ENCODE peak calls at places on chromosome 16, in ten cellular contexts. C, Z, I, S, J, T, K, N, G and Y are unnamed samples. For H3K4me1, the result is how much of the 10 kb centered on the place peaks cover.

GRCh38 chr16:69466547-69466946 is 42.1 kb downstream of the CYB5B start:
- DNase-seq in S (no peak), T (no peak), J (no peak), I (no peak), N (peak), C (no peak), G (no peak), K (no peak), Z (no peak), Y (no peak)

GRCh38 chr16:7744546-7745294 is 412.1 kb downstream of the RBFOX1 start:
- DNase-seq in C (no peak), Z (no peak), N (no peak), T (no peak), J (no peak), K (no peak), S (no peak), I (no peak), G (no peak), Y (no peak)

GRCh38 chr16:20301840-20302239 is 25.5 kb downstream of the GP2 start:
- DNase-seq in S (no peak), I (no peak), G (peak), T (no peak), J (no peak), Z (no peak), C (no peak), K (peak), N (peak), Y (no peak)

GRCh38 chr16:75319513-75320401 is 68.3 kb upstream of the BCAR1 start:
- DNase-seq in C (no peak), G (no peak), Z (no peak), S (no peak), T (no peak), K (peak), J (no peak), N (peak), I (peak), Y (peak)

GRCh38 chr16:24589997-24590396 is 50.6 kb downstream of the RBBP6 start:
- DNase-seq in G (no peak), I (no peak), K (no peak), T (no peak), S (no peak), C (no peak), N (no peak), J (no peak), Z (no peak), Y (no peak)

GRCh38 chr16:81709369-81709900 is 69.7 kb upstream of the PLCG2 start:
- DNase-seq in S (no peak), J (no peak), Z (no peak), G (no peak), K (no peak), I (no peak), N (no peak), T (peak), C (no peak), Y (no peak)

GRCh38 chr16:80670170-80670865 is 129.5 kb downstream of the DYNLRB2 start:
- DNase-seq in C (no peak), S (no peak), T (no peak), N (no peak), G (no peak), J (no peak), Z (no peak), K (no peak), I (no peak), Y (no peak)

GRCh38 chr16:70703041-70703834 is 17.4 kb upstream of the MTSS2 start:
- DNase-seq in C (no peak), Z (no peak), G (peak), I (peak), N (no peak), T (no peak), S (peak), K (peak), J (no peak), Y (peak)

GRCh38 chr16:48540222-48540900 is 69.6 kb downstream of the N4BP1 start:
- DNase-seq in K (no peak), T (peak), G (no peak), S (no peak), C (no peak), I (no peak), J (no peak), Z (no peak), N (no peak), Y (no peak)

GRCh38 chr16:74825941-74826340 is 51.3 kb upstream of the FA2H start:
- DNase-seq in S (no peak), G (no peak), J (no peak), Z (peak), I (no peak), C (no peak), N (no peak), T (no peak), K (no peak), Y (no peak)

GRCh38 chr16:87543436-87544191 is 50.8 kb upstream of the ZCCHC14 start:
- DNase-seq in J (no peak), S (no peak), G (no peak), T (no peak), N (no peak), Z (no peak), K (peak), I (no peak), C (no peak), Y (no peak)

GRCh38 chr16:50812876-50813466 is 71.1 kb downstream of the CYLD start:
- DNase-seq in T (no peak), S (no peak), J (no peak), K (no peak), N (no peak), G (no peak), Z (no peak), C (no peak), I (no peak), Y (no peak)

GRCh38 chr16:13997933-13998332 is 73.2 kb upstream of the MRTFB start:
- DNase-seq in J (no peak), T (no peak), Z (peak), C (no peak), N (peak), G (no peak), I (no peak), S (no peak), K (no peak), Y (no peak)

GRCh38 chr16:72107371-72107770 is 13.7 kb downstream of the DHX38 start:
- DNase-seq in J (no peak), C (no peak), G (no peak), K (no peak), I (no peak), N (no peak), S (no peak), T (no peak), Z (no peak), Y (no peak)

GRCh38 chr16:3029499-3030127 is 5.8 kb downstream of the THOC6 start:
- DNase-seq in G (peak), I (no peak), T (peak), S (no peak), Z (no peak), C (no peak), K (peak), N (no peak), J (no peak), Y (no peak)

GRCh38 chr16:49867234-49867633 is 11.3 kb upstream of the ZNF423 start:
- DNase-seq in G (no peak), T (no peak), Z (no peak), S (no peak), C (no peak), K (no peak), N (no peak), I (no peak), J (no peak), Y (no peak)

GRCh38 chr16:64409762-64410161 is 712.1 kb downstream of the CDH11 start:
- DNase-seq in T (no peak), J (no peak), N (no peak), Z (no peak), S (no peak), G (no peak), I (peak), C (no peak), K (peak), Y (no peak)

GRCh38 chr16:1123525-1124230 is 27.6 kb upstream of the C1QTNF8 start:
- DNase-seq in C (no peak), J (no peak), S (no peak), T (no peak), K (no peak), N (no peak), G (no peak), Z (no peak), I (no peak), Y (no peak)

GRCh38 chr16:73154063-73154870 is 106.3 kb upstream of the ZFHX3 start:
- DNase-seq in J (no peak), I (no peak), K (no peak), C (no peak), G (no peak), Z (no peak), S (no peak), T (no peak), N (no peak), Y (peak)

GRCh38 chr16:81583893-81584705 is 139.5 kb downstream of the CMIP start:
- DNase-seq in G (no peak), K (peak), S (no peak), Z (peak), J (peak), N (peak), I (peak), T (peak), C (no peak), Y (no peak)

GRCh38 chr16:61131447-61131846 is 904.8 kb downstream of the CDH8 start:
- DNase-seq in N (no peak), J (no peak), S (no peak), K (no peak), Z (no peak), T (no peak), G (no peak), I (no peak), C (no peak), Y (no peak)

GRCh38 chr16:1781758-1782407 is 488 bp downstream of the SPSB3 start:
- DNase-seq in J (no peak), T (peak), I (no peak), G (peak), S (peak), Z (peak), K (peak), C (no peak), N (no peak), Y (peak)

DNA sequence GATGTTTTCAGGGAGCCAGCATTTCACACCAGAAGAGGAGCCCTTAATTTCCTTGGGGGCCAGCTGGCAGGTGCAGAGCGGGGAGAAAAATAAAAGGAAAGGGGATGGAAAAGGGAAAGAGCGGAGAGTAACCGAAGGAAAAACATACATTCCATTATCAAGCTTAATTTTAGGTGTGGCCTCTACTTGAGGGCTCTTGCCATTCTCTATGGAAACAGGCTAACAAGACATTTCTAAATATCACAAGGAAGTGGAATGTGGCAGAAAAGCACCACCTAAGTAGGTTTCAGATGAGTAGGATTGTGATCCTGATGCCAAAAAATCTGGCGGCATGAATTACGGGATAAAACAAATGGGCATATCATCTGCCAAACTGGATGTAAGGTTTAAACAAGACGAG is 970 bp upstream of the DYNC1LI2 start:
- DNase-seq in N (no peak), Z (no peak), I (no peak), G (no peak), S (no peak), K (no peak), J (no peak), C (no peak), T (no peak), Y (no peak)
- H3K9ac ChIP-seq in N (no peak), Z (no peak), I (no peak), G (no peak), S (no peak), K (peak), J (peak), C (no peak), T (peak), Y (peak)

DNA sequence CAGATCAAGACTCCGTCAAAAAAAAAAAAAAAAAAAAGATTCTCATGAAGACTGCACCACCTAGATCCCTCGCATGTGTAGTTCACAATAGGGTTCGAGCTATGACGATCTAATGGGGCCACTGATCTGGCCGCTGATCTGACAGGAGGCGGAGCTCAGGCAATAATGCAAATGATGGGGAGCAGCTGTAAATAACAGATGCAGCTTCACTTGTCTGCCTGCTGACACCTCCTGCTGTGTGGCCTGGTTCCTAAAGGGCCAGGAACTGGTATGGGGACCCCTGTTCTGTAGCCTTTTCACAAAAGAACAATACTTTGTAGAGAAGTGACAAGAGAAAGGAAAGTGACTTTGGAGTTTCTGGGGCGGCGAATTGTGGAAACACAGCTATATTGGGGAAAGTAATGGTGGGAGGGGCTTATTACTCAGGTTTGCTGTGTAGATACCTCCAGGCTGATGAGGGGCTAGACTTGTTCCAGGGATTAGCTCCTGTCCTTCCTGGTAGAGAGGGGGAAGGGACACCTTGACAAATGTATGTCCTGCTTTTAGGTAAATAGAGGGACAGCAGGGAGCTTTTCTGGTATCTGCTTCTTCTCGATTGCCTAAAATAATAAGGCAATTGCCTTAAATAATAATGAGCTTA is 57.1 kb downstream of the HAPSTR1 start:
- DNase-seq in G (peak), J (no peak), Z (no peak), I (no peak), K (no peak), C (no peak), T (no peak), S (no peak), N (no peak), Y (no peak)
- H3K4me1 ChIP-seq in G (under half), J (under half), Z (under half), I (under half), K (under half), C (under half), T (under half), S (under half), N (under half), Y (under half)

GRCh38 chr16:85729452-85729851 is 21.4 kb downstream of the C16orf74 start:
- DNase-seq in C (no peak), N (no peak), J (no peak), T (no peak), S (no peak), Z (no peak), K (no peak), G (no peak), I (peak), Y (no peak)
- H3K9ac ChIP-seq in C (no peak), N (no peak), J (no peak), T (no peak), S (no peak), Z (no peak), K (no peak), G (no peak), I (no peak), Y (no peak)

GRCh38 chr16:88646345-88647034 is 4.4 kb downstream of the CYBA start:
- DNase-seq in J (no peak), S (no peak), K (no peak), Z (no peak), I (no peak), G (no peak), C (no peak), N (no peak), T (no peak), Y (no peak)
- H3K4me1 ChIP-seq in J (under half), S (under half), K (under half), Z (under half), I (under half), G (under half), C (under half), N (under half), T (under half), Y (under half)

DNA sequence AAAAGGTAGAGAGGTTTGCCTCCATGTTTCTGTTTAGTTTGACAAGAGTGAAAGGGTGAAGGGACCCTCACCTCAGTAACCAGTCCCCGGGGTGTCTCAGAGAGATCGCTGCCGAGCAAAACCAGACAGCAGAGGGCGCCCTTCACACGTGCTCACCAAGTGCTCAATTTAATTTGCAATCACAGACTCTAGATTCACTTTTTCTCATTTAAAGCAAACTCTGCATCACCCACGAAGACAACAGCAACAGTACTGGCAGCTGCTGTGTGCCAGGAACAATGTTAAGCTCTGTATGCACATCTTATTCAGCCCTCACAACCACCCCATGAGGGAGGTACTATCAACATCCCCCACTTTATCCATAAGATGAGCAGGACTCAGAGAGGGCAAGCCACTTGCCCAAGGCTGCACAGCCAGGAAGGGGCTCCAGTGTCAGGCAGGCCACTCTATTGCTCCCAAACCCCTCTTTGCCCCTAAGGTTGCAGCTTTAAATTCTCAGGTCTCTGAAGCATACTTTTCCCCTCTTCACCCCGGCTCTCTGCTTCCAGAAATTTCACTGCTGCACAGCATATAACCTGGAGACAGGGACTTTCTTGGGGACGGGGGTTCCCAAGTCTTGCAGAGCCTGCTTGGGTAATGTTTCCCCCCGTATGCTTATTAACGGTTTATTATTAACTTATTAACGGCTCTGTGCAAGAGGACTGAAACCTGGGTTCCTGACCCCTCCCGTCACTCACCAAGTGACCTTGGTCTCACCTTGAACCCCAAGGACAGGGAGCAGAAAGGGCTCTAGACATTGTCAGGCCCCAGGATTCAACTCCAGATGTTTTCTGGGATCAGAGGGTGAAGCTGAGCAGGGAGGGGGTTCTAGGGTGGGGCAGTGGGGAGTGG is 70.9 kb downstream of the CNGB1 start:
- DNase-seq in I (peak), Z (peak), K (peak), S (peak), T (peak), J (peak), C (no peak), G (peak), N (peak), Y (peak)
- H3K9ac ChIP-seq in I (no peak), Z (no peak), K (no peak), S (no peak), T (no peak), J (no peak), C (no peak), G (no peak), N (no peak), Y (no peak)

GRCh38 chr16:67529639-67530012 is 997 bp downstream of the RIPOR1 start:
- DNase-seq in S (peak), Z (no peak), N (no peak), C (no peak), J (no peak), K (peak), G (no peak), I (peak), T (no peak), Y (peak)
- H3K4me1 ChIP-seq in S (under half), Z (under half), N (under half), C (under half), J (half or more), K (under half), G (under half), I (under half), T (under half), Y (under half)